ENCODE peak calls at places on chromosomes 16 and 17, in six cellular contexts. S is neuronal stem cell, P is H1, O is IMR-90, L is trophoblast cell, K is mesendoderm. U is an unnamed sample.

GRCh38 chr17:77884019-77884418 is 74.5 kb upstream of the TNRC6C start:
- DNase-seq in O (peak; percentile 5), S (peak; percentile 61), L (no peak), P (no peak), K (peak; percentile 61), U (peak; percentile 26)

GRCh38 chr17:60301644-60302043 is 90.3 kb downstream of the USP32 start:
- DNase-seq in L (no peak), S (no peak), K (no peak), O (no peak), P (no peak), U (no peak)

GRCh38 chr16:82181456-82182185 is 11.6 kb upstream of the MPHOSPH6 start:
- DNase-seq in K (no peak), P (no peak), S (no peak), L (no peak), O (no peak), U (no peak)

GRCh38 chr17:49755681-49756283 is 8.1 kb downstream of the FAM117A start:
- DNase-seq in L (no peak), O (no peak), K (no peak), S (no peak), P (no peak), U (no peak)

GRCh38 chr17:8140058-8140412 is 12.2 kb downstream of the PER1 start:
- DNase-seq in O (no peak), P (no peak), K (no peak), L (no peak), S (no peak), U (no peak)

GRCh38 chr16:55555436-55555835 is 11.0 kb upstream of the CAPNS2 start:
- DNase-seq in S (no peak), P (no peak), L (peak; percentile 68), O (peak; percentile 35), K (no peak), U (no peak)

GRCh38 chr16:84314373-84314772 is 19.7 kb downstream of the WFDC1 start:
- DNase-seq in P (no peak), O (no peak), S (no peak), L (no peak), K (no peak), U (no peak)

GRCh38 chr17:49061524-49061943 is 64.3 kb downstream of the IGF2BP1 start:
- DNase-seq in K (peak; percentile 39), L (no peak), S (no peak), P (no peak), O (peak; percentile 36), U (peak; percentile 38)

GRCh38 chr17:66829386-66829864 is 5.5 kb upstream of the CACNG5 start:
- DNase-seq in L (peak; percentile 64), K (peak; percentile 87), O (peak; percentile 73), S (peak; percentile 70), P (peak; percentile 41), U (peak; percentile 73)

GRCh38 chr16:66262253-66263167 is 104.0 kb upstream of the CDH5 start:
- DNase-seq in O (peak; percentile 57), S (no peak), L (no peak), P (no peak), K (no peak), U (peak; percentile 59)

GRCh38 chr17:79746955-79747507 is 16.3 kb downstream of the ENPP7 start:
- DNase-seq in P (no peak), S (no peak), K (peak; percentile 30), O (no peak), L (no peak), U (no peak)

GRCh38 chr17:18102640-18103039 is 5.9 kb upstream of the MYO15A start:
- DNase-seq in L (no peak), K (no peak), S (no peak), P (no peak), O (no peak), U (no peak)

GRCh38 chr16:49618955-49619354 is 237.0 kb downstream of the ZNF423 start:
- DNase-seq in S (no peak), K (no peak), O (no peak), P (no peak), L (no peak), U (no peak)

GRCh38 chr16:65223335-65223734 is 101.5 kb upstream of the CDH11 start:
- DNase-seq in S (no peak), P (no peak), L (no peak), O (no peak), K (no peak), U (no peak)

GRCh38 chr17:19717411-19717908 is 1.1 kb upstream of the SLC47A2 start:
- DNase-seq in S (no peak), P (no peak), O (no peak), K (no peak), L (no peak), U (no peak)

GRCh38 chr16:2038359-2039285 is 9.0 kb downstream of the NTHL1 start:
- DNase-seq in S (no peak), L (no peak), P (no peak), K (no peak), O (no peak), U (no peak)

GRCh38 chr17:65537845-65538678 is 23.4 kb downstream of the AXIN2 start:
- DNase-seq in K (no peak), S (no peak), O (no peak), P (no peak), L (peak; percentile 93), U (no peak)

GRCh38 chr16:3532741-3533140 is 31.9 kb downstream of the CLUAP1 start:
- DNase-seq in S (no peak), K (no peak), L (no peak), P (no peak), O (no peak), U (no peak)

GRCh38 chr16:31213877-31214704 is at the start of gene TRIM72:
- DNase-seq in O (no peak), S (no peak), L (no peak), K (no peak), P (no peak), U (no peak)

GRCh38 chr16:27543801-27544200 is 5.9 kb downstream of the GTF3C1 start:
- DNase-seq in P (no peak), O (no peak), S (no peak), L (no peak), K (no peak), U (no peak)

GRCh38 chr17:60327122-60327869 is 64.6 kb downstream of the USP32 start:
- DNase-seq in P (no peak), S (peak; percentile 23), O (no peak), K (peak; percentile 40), L (no peak), U (no peak)

GRCh38 chr17:29115906-29116651 is 64.1 kb downstream of the MYO18A start:
- DNase-seq in L (peak; percentile 29), O (peak; percentile 55), K (peak; percentile 89), S (no peak), P (peak; percentile 70), U (peak; percentile 69)

GRCh38 chr17:69098635-69099034 is 37.9 kb upstream of the ABCA9 start:
- DNase-seq in P (no peak), L (no peak), O (no peak), S (no peak), K (no peak), U (no peak)

GRCh38 chr17:69105907-69106730 is 35.6 kb downstream of the ABCA6 start:
- DNase-seq in O (no peak), P (no peak), K (no peak), L (peak; percentile 5), S (no peak), U (no peak)

DNA sequence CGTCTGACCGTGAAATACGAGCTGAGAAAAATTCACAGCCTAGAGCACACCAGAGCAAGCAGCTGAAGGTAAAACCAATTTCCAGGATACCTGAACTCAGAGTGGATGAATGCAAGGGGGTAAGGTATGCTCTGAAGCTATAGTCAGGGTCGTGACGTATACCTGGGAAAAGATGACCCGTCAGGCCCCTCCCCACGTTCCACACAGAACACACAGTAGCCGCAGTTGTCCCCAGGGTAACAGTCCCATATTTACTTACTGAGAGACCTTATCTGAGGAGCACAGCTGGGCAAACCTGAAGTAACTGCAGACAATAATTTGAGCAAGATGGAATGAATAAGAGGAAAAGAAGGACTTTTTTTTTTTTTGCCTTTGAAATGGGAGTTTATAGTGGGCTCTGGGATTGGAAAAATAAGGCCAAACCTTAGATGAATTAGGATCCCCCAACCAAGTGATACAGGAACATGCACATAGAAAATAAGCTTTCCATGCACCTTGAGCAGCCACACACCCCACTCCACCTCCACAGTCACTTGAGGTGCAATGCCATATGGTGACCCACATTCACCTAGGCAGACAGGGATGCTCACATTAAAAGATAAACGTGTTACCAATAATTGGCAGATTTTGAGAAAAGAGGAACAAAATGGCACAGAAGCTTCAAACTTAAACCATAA is 38.0 kb downstream of the ABCA6 start:
- DNase-seq in O (no peak), S (no peak), P (no peak), K (no peak), L (peak; percentile 98), U (no peak)
- H3K4me3 ChIP-seq in O (no peak overlapping the region), S (no peak overlapping the region), P (no peak overlapping the region), K (no peak overlapping the region), L (no peak overlapping the region), U (no peak overlapping the region)

GRCh38 chr17:57418463-57419246 is 162.3 kb downstream of the MSI2 start:
- DNase-seq in P (no peak), O (no peak), K (no peak), L (no peak), S (no peak), U (no peak)
- H3K79me1 ChIP-seq in P (peaks cover 2% of the 10 kb centered on the region), O (no peaks in the 10 kb centered on the region), K (peaks cover 6% of the 10 kb centered on the region), L (peaks cover 2% of the 10 kb centered on the region), S (peaks cover 10% of the 10 kb centered on the region), U (peaks cover 26% of the 10 kb centered on the region)

GRCh38 chr17:33785281-33785680 is 469.8 kb upstream of the CCL2 start:
- DNase-seq in S (no peak), P (no peak), L (peak; percentile 91), K (no peak), O (no peak), U (no peak)

DNA sequence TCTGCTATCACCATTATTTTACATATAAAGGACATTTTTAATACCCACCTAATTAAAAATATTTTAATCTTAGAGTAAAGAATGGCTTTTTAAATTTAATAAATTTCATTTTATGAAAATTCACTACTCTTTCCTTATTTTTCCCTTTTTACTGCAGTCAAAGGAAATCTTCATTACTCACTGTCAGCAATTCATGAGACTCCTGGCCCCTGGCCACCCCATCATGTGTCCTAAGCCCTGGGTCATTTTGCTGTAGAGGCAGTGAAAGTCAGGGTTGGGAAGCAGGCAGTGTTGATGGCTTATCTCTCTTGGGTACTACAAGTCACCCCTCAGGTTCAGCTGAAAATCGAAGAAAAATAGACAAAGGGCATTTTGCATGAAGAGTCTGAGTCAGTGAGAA is 468.6 kb upstream of the CCL2 start:
- DNase-seq in L (no peak), S (no peak), P (no peak), K (no peak), O (no peak), U (no peak)
- H3K4me2 ChIP-seq in L (no peak overlapping the region), S (no peak overlapping the region), P (no peak overlapping the region), K (no peak overlapping the region), O (no peak overlapping the region), U (no peak overlapping the region)

DNA sequence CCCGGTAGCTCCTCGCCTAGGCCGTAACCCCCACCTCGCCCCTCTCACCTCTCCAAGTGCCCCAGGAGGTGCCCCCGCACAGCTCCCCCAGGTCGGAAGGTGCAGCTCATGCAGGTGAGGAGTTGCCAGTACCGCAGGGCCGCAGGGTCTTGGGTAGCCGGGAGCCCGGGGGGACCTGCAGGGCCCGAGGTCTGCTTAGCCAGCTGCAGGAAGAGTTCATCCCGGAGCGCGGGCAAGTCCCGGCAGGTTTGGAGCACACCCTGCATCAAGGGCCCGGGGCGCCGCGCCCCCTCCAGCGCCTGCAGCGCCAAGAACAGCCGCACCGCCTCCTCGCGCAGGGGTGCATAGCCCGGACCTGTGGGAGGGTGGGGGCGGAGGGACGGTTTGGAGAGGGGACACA is 4.8 kb downstream of the PLEKHH3 start:
- DNase-seq in K (no peak), S (no peak), L (no peak), P (no peak), O (no peak), U (no peak)
- H3K4me3 ChIP-seq in K (no peak overlapping the region), S (no peak overlapping the region), L (no peak overlapping the region), P (peak overlapping the region; percentile 23), O (no peak overlapping the region), U (no peak overlapping the region)

U was measured in mesenchymal stem cell.